ENCODE peak calls at places on chromosomes 6 and 20, in eight cellular contexts. One of them, this sample, is unnamed.

GRCh38 chr6:111737065-111737521 is 131.4 kb upstream of the TRAF3IP2 start:
- ATAC-seq in right cardiac atrium: no peak
- ATAC-seq in lower lobe of right lung: no peak
- ATAC-seq in right lobe of liver: no peak
- ATAC-seq in naive thymus-derived CD4-positive, alpha-beta T cell: no peak
- ATAC-seq in RWPE2: peak; percentile 75
- ATAC-seq in HepG2: peak; percentile 61
- ATAC-seq in gastrocnemius medialis: no peak
- ATAC-seq in this sample: no peak

GRCh38 chr6:3523288-3523670 is 66.4 kb upstream of the SLC22A23 start:
- ATAC-seq in right cardiac atrium: no peak
- ATAC-seq in lower lobe of right lung: no peak
- ATAC-seq in right lobe of liver: no peak
- ATAC-seq in naive thymus-derived CD4-positive, alpha-beta T cell: no peak
- ATAC-seq in RWPE2: no peak
- ATAC-seq in HepG2: no peak
- ATAC-seq in gastrocnemius medialis: no peak
- ATAC-seq in this sample: no peak

GRCh38 chr6:133551847-133552331 is 310.7 kb downstream of the EYA4 start:
- ATAC-seq in right cardiac atrium: peak; percentile 89
- ATAC-seq in lower lobe of right lung: peak; percentile 90
- ATAC-seq in right lobe of liver: no peak
- ATAC-seq in naive thymus-derived CD4-positive, alpha-beta T cell: no peak
- ATAC-seq in RWPE2: peak; percentile 93
- ATAC-seq in HepG2: no peak
- ATAC-seq in gastrocnemius medialis: peak; percentile 85
- ATAC-seq in this sample: peak; percentile 71

GRCh38 chr6:12051861-12052368 is 39.8 kb downstream of the HIVEP1 start:
- ATAC-seq in right cardiac atrium: no peak
- ATAC-seq in lower lobe of right lung: peak; percentile 75
- ATAC-seq in right lobe of liver: peak; percentile 27
- ATAC-seq in naive thymus-derived CD4-positive, alpha-beta T cell: peak; percentile 98
- ATAC-seq in RWPE2: no peak
- ATAC-seq in HepG2: no peak
- ATAC-seq in gastrocnemius medialis: no peak
- ATAC-seq in this sample: no peak

GRCh38 chr6:119523546-119523945 is 174.0 kb upstream of the MAN1A1 start:
- ATAC-seq in right cardiac atrium: no peak
- ATAC-seq in lower lobe of right lung: no peak
- ATAC-seq in right lobe of liver: no peak
- ATAC-seq in naive thymus-derived CD4-positive, alpha-beta T cell: no peak
- ATAC-seq in RWPE2: no peak
- ATAC-seq in HepG2: no peak
- ATAC-seq in gastrocnemius medialis: no peak
- ATAC-seq in this sample: no peak

GRCh38 chr6:136326038-136326561 is 36.5 kb upstream of the BCLAF1 start:
- ATAC-seq in right cardiac atrium: peak; percentile 67
- ATAC-seq in lower lobe of right lung: no peak
- ATAC-seq in right lobe of liver: no peak
- ATAC-seq in naive thymus-derived CD4-positive, alpha-beta T cell: no peak
- ATAC-seq in RWPE2: no peak
- ATAC-seq in HepG2: peak; percentile 76
- ATAC-seq in gastrocnemius medialis: no peak
- ATAC-seq in this sample: no peak

GRCh38 chr6:16274519-16275229 is 36.3 kb downstream of the GMPR start:
- ATAC-seq in right cardiac atrium: no peak
- ATAC-seq in lower lobe of right lung: no peak
- ATAC-seq in right lobe of liver: no peak
- ATAC-seq in naive thymus-derived CD4-positive, alpha-beta T cell: no peak
- ATAC-seq in RWPE2: no peak
- ATAC-seq in HepG2: no peak
- ATAC-seq in gastrocnemius medialis: no peak
- ATAC-seq in this sample: no peak

GRCh38 chr6:28747631-28748157 is 176.1 kb downstream of the TRIM27 start:
- ATAC-seq in right cardiac atrium: no peak
- ATAC-seq in lower lobe of right lung: no peak
- ATAC-seq in right lobe of liver: no peak
- ATAC-seq in naive thymus-derived CD4-positive, alpha-beta T cell: no peak
- ATAC-seq in RWPE2: peak; percentile 89
- ATAC-seq in HepG2: peak; percentile 96
- ATAC-seq in gastrocnemius medialis: no peak
- ATAC-seq in this sample: no peak

GRCh38 chr6:99148761-99149160 is 200.7 kb downstream of the FAXC start:
- ATAC-seq in right cardiac atrium: no peak
- ATAC-seq in lower lobe of right lung: no peak
- ATAC-seq in right lobe of liver: no peak
- ATAC-seq in naive thymus-derived CD4-positive, alpha-beta T cell: no peak
- ATAC-seq in RWPE2: no peak
- ATAC-seq in HepG2: no peak
- ATAC-seq in gastrocnemius medialis: no peak
- ATAC-seq in this sample: no peak

GRCh38 chr6:99151634-99152344 is 197.7 kb downstream of the FAXC start:
- ATAC-seq in right cardiac atrium: no peak
- ATAC-seq in lower lobe of right lung: peak; percentile 74
- ATAC-seq in right lobe of liver: peak; percentile 51
- ATAC-seq in naive thymus-derived CD4-positive, alpha-beta T cell: no peak
- ATAC-seq in RWPE2: peak; percentile 77
- ATAC-seq in HepG2: peak; percentile 98
- ATAC-seq in gastrocnemius medialis: no peak
- ATAC-seq in this sample: no peak

GRCh38 chr6:99146716-99147115 is 199.0 kb upstream of the FBXL4 start:
- ATAC-seq in right cardiac atrium: no peak
- ATAC-seq in lower lobe of right lung: no peak
- ATAC-seq in right lobe of liver: no peak
- ATAC-seq in naive thymus-derived CD4-positive, alpha-beta T cell: no peak
- ATAC-seq in RWPE2: no peak
- ATAC-seq in HepG2: no peak
- ATAC-seq in gastrocnemius medialis: no peak
- ATAC-seq in this sample: no peak

GRCh38 chr6:99145738-99146137 is 198.0 kb upstream of the FBXL4 start:
- ATAC-seq in right cardiac atrium: no peak
- ATAC-seq in lower lobe of right lung: no peak
- ATAC-seq in right lobe of liver: no peak
- ATAC-seq in naive thymus-derived CD4-positive, alpha-beta T cell: no peak
- ATAC-seq in RWPE2: no peak
- ATAC-seq in HepG2: no peak
- ATAC-seq in gastrocnemius medialis: no peak
- ATAC-seq in this sample: no peak

DNA sequence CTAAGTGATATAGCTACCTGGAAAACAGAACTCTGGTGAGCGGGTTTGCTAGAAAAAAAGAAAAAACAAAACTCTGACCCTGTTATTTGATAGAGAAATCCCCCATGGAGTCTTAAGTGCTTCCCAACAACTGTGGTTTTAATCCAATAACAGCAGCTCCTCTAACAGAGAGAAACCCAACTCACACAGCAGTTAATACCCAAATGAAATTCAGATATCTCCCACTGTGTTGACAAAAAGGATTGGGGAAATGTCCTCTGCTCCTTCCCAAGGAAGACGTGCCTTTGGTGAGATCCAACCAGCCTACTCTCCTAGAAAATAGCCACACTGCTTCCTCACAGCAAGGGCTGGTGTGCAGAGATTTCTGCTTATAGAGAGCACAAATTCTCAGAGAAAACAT is 200.4 kb upstream of the FBXL4 start:
- ATAC-seq in right cardiac atrium: no peak
- ATAC-seq in lower lobe of right lung: no peak
- ATAC-seq in right lobe of liver: no peak
- ATAC-seq in naive thymus-derived CD4-positive, alpha-beta T cell: no peak
- ATAC-seq in RWPE2: no peak
- ATAC-seq in HepG2: no peak
- ATAC-seq in gastrocnemius medialis: no peak
- ATAC-seq in this sample: no peak
- H3K27ac ChIP-seq in right cardiac atrium: no peak overlapping the region
- H3K27ac ChIP-seq in lower lobe of right lung: no peak overlapping the region
- H3K27ac ChIP-seq in right lobe of liver: no peak overlapping the region
- H3K27ac ChIP-seq in naive thymus-derived CD4-positive, alpha-beta T cell: no peak overlapping the region
- H3K27ac ChIP-seq in RWPE2: no peak overlapping the region
- H3K27ac ChIP-seq in HepG2: no peak overlapping the region
- H3K27ac ChIP-seq in gastrocnemius medialis: no peak overlapping the region
- H3K27ac ChIP-seq in this sample: no peak overlapping the region

GRCh38 chr6:108768792-108769524 is 79.3 kb upstream of the ARMC2 start:
- ATAC-seq in right cardiac atrium: no peak
- ATAC-seq in lower lobe of right lung: no peak
- ATAC-seq in right lobe of liver: peak; percentile 74
- ATAC-seq in naive thymus-derived CD4-positive, alpha-beta T cell: no peak
- ATAC-seq in RWPE2: no peak
- ATAC-seq in HepG2: no peak
- ATAC-seq in gastrocnemius medialis: no peak
- ATAC-seq in this sample: no peak

GRCh38 chr6:108766419-108766818 is 81.8 kb upstream of the ARMC2 start:
- ATAC-seq in right cardiac atrium: no peak
- ATAC-seq in lower lobe of right lung: no peak
- ATAC-seq in right lobe of liver: no peak
- ATAC-seq in naive thymus-derived CD4-positive, alpha-beta T cell: no peak
- ATAC-seq in RWPE2: no peak
- ATAC-seq in HepG2: no peak
- ATAC-seq in gastrocnemius medialis: no peak
- ATAC-seq in this sample: no peak

GRCh38 chr6:108768176-108768555 is 80.1 kb upstream of the ARMC2 start:
- ATAC-seq in right cardiac atrium: no peak
- ATAC-seq in lower lobe of right lung: no peak
- ATAC-seq in right lobe of liver: no peak
- ATAC-seq in naive thymus-derived CD4-positive, alpha-beta T cell: no peak
- ATAC-seq in RWPE2: no peak
- ATAC-seq in HepG2: no peak
- ATAC-seq in gastrocnemius medialis: no peak
- ATAC-seq in this sample: no peak

GRCh38 chr6:108766886-108767285 is 81.3 kb upstream of the ARMC2 start:
- ATAC-seq in right cardiac atrium: no peak
- ATAC-seq in lower lobe of right lung: no peak
- ATAC-seq in right lobe of liver: no peak
- ATAC-seq in naive thymus-derived CD4-positive, alpha-beta T cell: no peak
- ATAC-seq in RWPE2: no peak
- ATAC-seq in HepG2: no peak
- ATAC-seq in gastrocnemius medialis: no peak
- ATAC-seq in this sample: no peak

DNA sequence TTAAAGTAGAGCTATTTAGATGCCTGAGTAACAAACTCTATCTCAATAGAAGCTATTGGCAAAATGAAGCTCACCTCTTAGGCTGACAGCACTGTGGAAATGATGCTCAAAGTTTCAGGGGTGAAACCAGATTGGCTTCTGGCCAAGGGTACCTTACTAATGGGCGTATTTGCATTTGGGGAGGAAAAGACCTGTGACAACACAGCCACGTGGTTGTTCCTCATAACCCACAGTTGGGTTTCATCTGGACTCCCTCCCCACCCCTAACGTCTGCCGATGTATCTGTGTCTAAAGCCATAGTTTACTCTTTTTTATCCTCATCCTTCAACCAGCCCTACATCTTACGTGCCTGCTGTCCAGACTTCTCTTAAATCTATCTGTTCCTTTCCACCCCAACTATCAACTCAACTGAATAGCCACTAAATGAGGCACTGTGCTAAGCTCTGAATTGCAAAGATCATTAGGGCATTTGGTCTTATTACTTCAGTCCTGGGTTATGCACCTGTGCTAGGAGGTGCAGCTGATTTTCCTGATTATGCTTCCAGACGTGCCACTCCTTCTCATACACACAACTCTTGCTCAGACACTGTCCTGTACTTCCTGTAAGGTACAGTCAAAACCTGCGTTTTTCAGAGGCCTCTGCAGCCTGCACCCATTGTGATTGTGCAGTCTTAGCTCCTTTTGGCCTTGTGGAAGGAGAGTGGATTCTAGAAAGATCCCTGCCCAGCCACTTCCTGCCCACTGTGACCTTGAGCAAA is 80.6 kb upstream of the ARMC2 start:
- ATAC-seq in right cardiac atrium: no peak
- ATAC-seq in lower lobe of right lung: peak; percentile 46
- ATAC-seq in right lobe of liver: no peak
- ATAC-seq in naive thymus-derived CD4-positive, alpha-beta T cell: no peak
- ATAC-seq in RWPE2: no peak
- ATAC-seq in HepG2: no peak
- ATAC-seq in gastrocnemius medialis: no peak
- ATAC-seq in this sample: no peak
- H3K27me3 ChIP-seq in right cardiac atrium: no peaks in the 10 kb centered on the region
- H3K27me3 ChIP-seq in lower lobe of right lung: no peaks in the 10 kb centered on the region
- H3K27me3 ChIP-seq in right lobe of liver: no peaks in the 10 kb centered on the region
- H3K27me3 ChIP-seq in naive thymus-derived CD4-positive, alpha-beta T cell: no peaks in the 10 kb centered on the region
- H3K27me3 ChIP-seq in RWPE2: no peaks in the 10 kb centered on the region
- H3K27me3 ChIP-seq in HepG2: no peaks in the 10 kb centered on the region
- H3K27me3 ChIP-seq in gastrocnemius medialis: no peaks in the 10 kb centered on the region
- H3K27me3 ChIP-seq in this sample: no peaks in the 10 kb centered on the region

DNA sequence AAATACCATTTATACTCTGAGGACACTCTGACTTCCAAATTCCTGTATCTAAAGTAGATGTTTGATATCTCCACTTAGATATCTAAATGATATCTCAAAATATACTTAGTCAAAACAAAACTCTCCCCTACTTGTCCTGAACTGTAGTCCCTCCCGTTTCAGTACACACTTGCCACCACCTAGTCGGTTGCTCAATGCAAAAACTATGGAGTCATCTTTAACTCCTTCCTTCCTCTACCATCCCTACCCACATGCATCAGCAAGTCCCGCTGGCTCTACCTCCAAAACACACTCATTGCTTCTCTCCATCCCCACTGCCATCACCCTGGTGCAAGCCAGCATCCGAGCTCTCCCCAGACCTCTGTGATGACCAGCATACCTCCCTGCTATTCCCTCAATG is 13.2 kb downstream of the STX7 start:
- ATAC-seq in right cardiac atrium: peak; percentile 40
- ATAC-seq in lower lobe of right lung: peak; percentile 75
- ATAC-seq in right lobe of liver: peak; percentile 48
- ATAC-seq in naive thymus-derived CD4-positive, alpha-beta T cell: peak; percentile 41
- ATAC-seq in RWPE2: peak; percentile 19
- ATAC-seq in HepG2: no peak
- ATAC-seq in gastrocnemius medialis: no peak
- ATAC-seq in this sample: no peak
- H3K27ac ChIP-seq in right cardiac atrium: no peak overlapping the region
- H3K27ac ChIP-seq in lower lobe of right lung: peak overlapping the region; percentile 18
- H3K27ac ChIP-seq in right lobe of liver: no peak overlapping the region
- H3K27ac ChIP-seq in naive thymus-derived CD4-positive, alpha-beta T cell: no peak overlapping the region
- H3K27ac ChIP-seq in RWPE2: no peak overlapping the region
- H3K27ac ChIP-seq in HepG2: no peak overlapping the region
- H3K27ac ChIP-seq in gastrocnemius medialis: no peak overlapping the region
- H3K27ac ChIP-seq in this sample: no peak overlapping the region

GRCh38 chr20:57319584-57319983 is 10.0 kb upstream of the SPO11 start:
- ATAC-seq in right cardiac atrium: no peak
- ATAC-seq in lower lobe of right lung: no peak
- ATAC-seq in right lobe of liver: no peak
- ATAC-seq in naive thymus-derived CD4-positive, alpha-beta T cell: no peak
- ATAC-seq in RWPE2: no peak
- ATAC-seq in HepG2: no peak
- ATAC-seq in gastrocnemius medialis: no peak
- ATAC-seq in this sample: no peak

GRCh38 chr20:57322476-57322875 is 7.1 kb upstream of the SPO11 start:
- ATAC-seq in right cardiac atrium: no peak
- ATAC-seq in lower lobe of right lung: no peak
- ATAC-seq in right lobe of liver: no peak
- ATAC-seq in naive thymus-derived CD4-positive, alpha-beta T cell: no peak
- ATAC-seq in RWPE2: no peak
- ATAC-seq in HepG2: no peak
- ATAC-seq in gastrocnemius medialis: no peak
- ATAC-seq in this sample: no peak

GRCh38 chr20:57323034-57323433 is 6.6 kb upstream of the SPO11 start:
- ATAC-seq in right cardiac atrium: peak; percentile 42
- ATAC-seq in lower lobe of right lung: no peak
- ATAC-seq in right lobe of liver: no peak
- ATAC-seq in naive thymus-derived CD4-positive, alpha-beta T cell: no peak
- ATAC-seq in RWPE2: peak; percentile 40
- ATAC-seq in HepG2: no peak
- ATAC-seq in gastrocnemius medialis: no peak
- ATAC-seq in this sample: no peak

GRCh38 chr20:57320358-57320757 is 9.2 kb upstream of the SPO11 start:
- ATAC-seq in right cardiac atrium: no peak
- ATAC-seq in lower lobe of right lung: no peak
- ATAC-seq in right lobe of liver: no peak
- ATAC-seq in naive thymus-derived CD4-positive, alpha-beta T cell: no peak
- ATAC-seq in RWPE2: no peak
- ATAC-seq in HepG2: no peak
- ATAC-seq in gastrocnemius medialis: no peak
- ATAC-seq in this sample: no peak

DNA sequence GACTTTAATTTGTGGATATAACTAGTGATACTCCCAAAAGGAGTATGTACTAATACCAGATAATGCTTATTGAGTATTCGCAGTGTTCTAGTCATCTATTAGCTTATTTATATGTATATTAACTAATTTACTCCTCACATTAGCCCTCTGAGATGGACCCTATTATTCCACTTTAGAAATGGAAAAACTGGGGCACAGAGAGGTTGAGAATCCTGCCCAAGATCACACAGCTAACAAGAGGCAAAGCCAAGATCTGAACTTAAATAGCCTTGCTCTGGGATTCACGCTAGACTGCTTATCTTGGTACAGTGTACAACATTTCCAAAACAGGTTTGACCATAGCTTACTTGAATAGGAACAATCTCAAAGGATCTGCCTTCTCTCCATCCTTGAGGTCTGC is 8.5 kb upstream of the SPO11 start:
- ATAC-seq in right cardiac atrium: no peak
- ATAC-seq in lower lobe of right lung: no peak
- ATAC-seq in right lobe of liver: no peak
- ATAC-seq in naive thymus-derived CD4-positive, alpha-beta T cell: no peak
- ATAC-seq in RWPE2: no peak
- ATAC-seq in HepG2: no peak
- ATAC-seq in gastrocnemius medialis: no peak
- ATAC-seq in this sample: no peak
- H3K27me3 ChIP-seq in right cardiac atrium: no peaks in the 10 kb centered on the region
- H3K27me3 ChIP-seq in lower lobe of right lung: peaks cover 36% of the 10 kb centered on the region
- H3K27me3 ChIP-seq in right lobe of liver: no peaks in the 10 kb centered on the region
- H3K27me3 ChIP-seq in naive thymus-derived CD4-positive, alpha-beta T cell: no peaks in the 10 kb centered on the region
- H3K27me3 ChIP-seq in RWPE2: peaks cover 22% of the 10 kb centered on the region
- H3K27me3 ChIP-seq in HepG2: peaks cover 20% of the 10 kb centered on the region
- H3K27me3 ChIP-seq in gastrocnemius medialis: peaks cover 7% of the 10 kb centered on the region
- H3K27me3 ChIP-seq in this sample: peaks cover 19% of the 10 kb centered on the region